ENCODE peak calls at places on chromosomes 2 and 18, in ten cellular contexts. Z, X, M, L, A, Y, W, U, S and F are unnamed samples. For H3K9me3, the result is how much of the 10 kb centered on the place peaks cover.

GRCh38 chr2:119338826-119339561 is 27.6 kb downstream of the C2orf76 start:
- DNase-seq in Z (no peak), X (no peak), M (no peak), L (no peak), A (no peak), Y (no peak), W (no peak), U (peak), S (no peak), F (no peak)

GRCh38 chr2:234268314-234268713 is 217.8 kb downstream of the SPP2 start:
- DNase-seq in Z (no peak), X (no peak), M (no peak), L (no peak), A (no peak), Y (no peak), W (no peak), U (no peak), S (no peak), F (no peak)

GRCh38 chr2:8534729-8535397 is 147.0 kb upstream of the ID2 start:
- DNase-seq in Z (peak), X (no peak), M (peak), L (peak), A (peak), Y (peak), W (peak), U (peak), S (no peak), F (no peak)

GRCh38 chr2:64562148-64562784 is 38.1 kb downstream of the AFTPH start:
- DNase-seq in Z (peak), X (no peak), M (no peak), L (peak), A (no peak), Y (peak), W (no peak), U (no peak), S (no peak), F (no peak)

GRCh38 chr2:191231995-191232394 is 13.2 kb upstream of the MYO1B start:
- DNase-seq in Z (peak), X (peak), M (no peak), L (no peak), A (no peak), Y (peak), W (no peak), U (no peak), S (no peak), F (no peak)

GRCh38 chr2:41495050-41495449 is 552.8 kb upstream of the PKDCC start:
- DNase-seq in Z (no peak), X (peak), M (no peak), L (no peak), A (no peak), Y (no peak), W (no peak), U (no peak), S (no peak), F (no peak)

GRCh38 chr2:117942551-117942950 is 71.3 kb downstream of the CCDC93 start:
- DNase-seq in Z (peak), X (no peak), M (no peak), L (no peak), A (no peak), Y (no peak), W (no peak), U (no peak), S (no peak), F (no peak)

GRCh38 chr2:54666131-54666637 is 57.3 kb upstream of the EML6 start:
- DNase-seq in Z (peak), X (no peak), M (no peak), L (no peak), A (no peak), Y (peak), W (no peak), U (no peak), S (no peak), F (no peak)

GRCh38 chr2:241965931-241966412 is 96.4 kb downstream of the RTP5 start:
- DNase-seq in Z (peak), X (peak), M (peak), L (no peak), A (peak), Y (peak), W (peak), U (no peak), S (peak), F (no peak)

GRCh38 chr2:152894051-152894450 is 175.6 kb downstream of the ARL6IP6 start:
- DNase-seq in Z (no peak), X (no peak), M (no peak), L (no peak), A (no peak), Y (no peak), W (no peak), U (no peak), S (no peak), F (no peak)

GRCh38 chr2:70145168-70145538 is 45.7 kb downstream of the C2orf42 start:
- DNase-seq in Z (no peak), X (no peak), M (no peak), L (no peak), A (no peak), Y (no peak), W (no peak), U (no peak), S (no peak), F (no peak)

GRCh38 chr2:156343096-156343939 is 10.8 kb upstream of the NR4A2 start:
- DNase-seq in Z (no peak), X (no peak), M (no peak), L (no peak), A (no peak), Y (no peak), W (no peak), U (no peak), S (no peak), F (no peak)

GRCh38 chr2:170715062-170715931 is at the start of gene SP5:
- DNase-seq in Z (peak), X (peak), M (peak), L (peak), A (peak), Y (peak), W (peak), U (peak), S (no peak), F (no peak)

GRCh38 chr18:27704721-27705361 is 472.1 kb downstream of the CDH2 start:
- DNase-seq in Z (no peak), X (no peak), M (no peak), L (no peak), A (no peak), Y (no peak), W (no peak), U (no peak), S (no peak), F (no peak)

GRCh38 chr2:26454561-26455001 is 23.3 kb downstream of the OTOF start:
- DNase-seq in Z (no peak), X (no peak), M (peak), L (no peak), A (no peak), Y (no peak), W (no peak), U (no peak), S (no peak), F (no peak)

GRCh38 chr2:238848566-238848940 is 668 bp downstream of the TWIST2 start:
- DNase-seq in Z (no peak), X (no peak), M (no peak), L (no peak), A (no peak), Y (no peak), W (no peak), U (no peak), S (no peak), F (no peak)

GRCh38 chr2:238847841-238848565 is at the start of gene TWIST2:
- DNase-seq in Z (peak), X (peak), M (peak), L (peak), A (no peak), Y (peak), W (peak), U (peak), S (no peak), F (no peak)

GRCh38 chr2:238846503-238847431 is 1.1 kb upstream of the TWIST2 start:
- DNase-seq in Z (peak), X (peak), M (no peak), L (no peak), A (no peak), Y (peak), W (no peak), U (no peak), S (no peak), F (no peak)

GRCh38 chr2:238845583-238846480 is 2.1 kb upstream of the TWIST2 start:
- DNase-seq in Z (peak), X (no peak), M (no peak), L (no peak), A (no peak), Y (peak), W (no peak), U (no peak), S (no peak), F (no peak)

GRCh38 chr2:238847432-238847801 is 468 bp upstream of the TWIST2 start:
- DNase-seq in Z (no peak), X (no peak), M (no peak), L (no peak), A (no peak), Y (peak), W (no peak), U (no peak), S (no peak), F (no peak)
- H3K4me3 ChIP-seq in Z (peak), X (peak), M (peak), L (peak), A (peak), Y (peak), W (no peak), U (peak), S (peak), F (peak)

DNA sequence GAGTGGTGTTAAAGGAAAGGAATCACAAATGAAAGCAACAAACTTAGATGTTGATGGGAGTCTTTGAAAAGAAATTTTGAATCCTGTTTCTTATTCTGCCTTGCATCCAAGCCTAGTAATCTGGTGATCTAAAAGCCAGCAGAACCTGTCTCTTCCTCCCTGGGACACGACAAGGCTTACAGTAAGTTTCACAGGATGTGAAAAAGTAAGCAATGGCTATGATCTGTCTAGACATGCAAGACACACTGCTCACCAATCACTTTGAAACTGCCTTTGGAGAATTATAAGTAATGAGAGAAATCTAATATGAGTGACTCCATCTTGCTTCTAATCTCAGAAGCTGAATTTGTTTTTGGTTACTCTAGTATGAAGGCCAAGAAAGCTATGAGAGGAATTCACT is 103.7 kb downstream of the KCNH7 start:
- DNase-seq in Z (no peak), X (no peak), M (no peak), L (no peak), A (no peak), Y (no peak), W (no peak), U (no peak), S (no peak), F (no peak)
- H3K9me3 ChIP-seq in Z (under half), X (under half), M (under half), L (under half), A (under half), Y (under half), W (under half), U (under half), S (under half), F (under half)

GRCh38 chr2:239330836-239331235 is 70.0 kb downstream of the HDAC4 start:
- DNase-seq in Z (no peak), X (no peak), M (no peak), L (no peak), A (no peak), Y (no peak), W (no peak), U (no peak), S (no peak), F (no peak)
- H3K4me3 ChIP-seq in Z (no peak), X (no peak), M (no peak), L (no peak), A (no peak), Y (no peak), W (no peak), U (no peak), S (no peak), F (no peak)

DNA sequence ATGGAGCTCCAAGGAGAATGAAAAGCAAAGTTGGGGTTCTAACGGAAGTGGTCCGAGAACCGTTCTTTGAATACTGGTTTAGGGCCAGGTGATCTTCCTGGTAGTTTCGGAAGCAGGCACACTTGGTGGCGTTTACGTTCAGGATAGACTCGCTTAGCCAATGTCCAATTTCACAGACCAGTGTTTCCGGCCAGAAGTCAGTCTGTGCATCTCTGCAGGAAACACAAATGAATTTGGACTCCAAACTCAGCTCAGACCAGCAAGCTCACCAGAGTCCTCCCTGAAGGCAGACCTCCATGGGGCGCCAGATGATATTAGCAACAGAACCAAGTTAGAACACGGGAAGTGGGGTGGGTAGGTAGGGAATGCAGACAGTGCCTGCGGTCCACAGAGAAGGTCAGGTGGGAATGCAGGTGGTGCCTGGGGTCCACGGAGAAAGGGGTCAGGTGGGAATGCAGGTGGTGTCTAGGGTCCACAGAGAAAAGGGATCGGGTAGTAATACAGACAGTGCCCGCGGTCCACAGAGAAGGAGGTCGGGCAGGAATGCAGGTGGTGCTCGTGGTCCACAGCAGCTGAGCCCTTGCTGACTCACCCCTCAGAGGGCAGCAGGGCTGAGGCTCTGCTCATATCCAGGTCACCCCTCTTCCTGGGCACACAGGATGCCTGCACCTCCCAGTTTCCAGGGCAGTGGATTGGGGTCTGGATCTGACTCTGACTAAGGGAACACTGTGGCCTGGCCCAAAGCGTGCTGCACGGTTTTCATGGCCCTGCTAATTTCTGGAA is 169.0 kb downstream of the MYT1L start:
- DNase-seq in Z (no peak), X (no peak), M (no peak), L (no peak), A (no peak), Y (no peak), W (no peak), U (no peak), S (no peak), F (no peak)
- H3K9me3 ChIP-seq in Z (under half), X (under half), M (under half), L (under half), A (under half), Y (under half), W (under half), U (under half), S (under half), F (under half)